ENCODE peak calls at places on chromosomes 12 and 14, in four cellular contexts. V is endothelial cell, Y is HCT116, M is fibroblast of the aortic adventitia. C is an unnamed sample.

GRCh38 chr12:121102307-121102706 is 30.4 kb upstream of the P2RX7 start:
- DNase-seq in V (no peak), Y (no peak), M (no peak), C (no peak)

GRCh38 chr12:65533177-65533883 is 254.8 kb downstream of the MSRB3 start:
- DNase-seq in V (no peak), Y (peak), M (peak), C (no peak)

GRCh38 chr12:127241056-127241830 is 1025.7 kb upstream of the TMEM132C start:
- DNase-seq in V (no peak), Y (no peak), M (peak), C (no peak)

GRCh38 chr12:47361389-47362031 is 281.8 kb upstream of the AMIGO2 start:
- DNase-seq in V (peak), Y (no peak), M (no peak), C (no peak)

GRCh38 chr14:70257526-70257925 is 68.8 kb upstream of the SLC8A3 start:
- DNase-seq in V (peak), Y (peak), M (no peak), C (no peak)

GRCh38 chr12:50763637-50764115 is at the start of gene ATF1:
- DNase-seq in V (peak), Y (peak), M (peak), C (peak)

GRCh38 chr12:30909088-30909688 is 17.4 kb upstream of the TSPAN11 start:
- DNase-seq in V (no peak), Y (no peak), M (peak), C (no peak)

GRCh38 chr12:101785671-101786070 is 45.1 kb downstream of the GNPTAB start:
- DNase-seq in V (no peak), Y (no peak), M (peak), C (no peak)

DNA sequence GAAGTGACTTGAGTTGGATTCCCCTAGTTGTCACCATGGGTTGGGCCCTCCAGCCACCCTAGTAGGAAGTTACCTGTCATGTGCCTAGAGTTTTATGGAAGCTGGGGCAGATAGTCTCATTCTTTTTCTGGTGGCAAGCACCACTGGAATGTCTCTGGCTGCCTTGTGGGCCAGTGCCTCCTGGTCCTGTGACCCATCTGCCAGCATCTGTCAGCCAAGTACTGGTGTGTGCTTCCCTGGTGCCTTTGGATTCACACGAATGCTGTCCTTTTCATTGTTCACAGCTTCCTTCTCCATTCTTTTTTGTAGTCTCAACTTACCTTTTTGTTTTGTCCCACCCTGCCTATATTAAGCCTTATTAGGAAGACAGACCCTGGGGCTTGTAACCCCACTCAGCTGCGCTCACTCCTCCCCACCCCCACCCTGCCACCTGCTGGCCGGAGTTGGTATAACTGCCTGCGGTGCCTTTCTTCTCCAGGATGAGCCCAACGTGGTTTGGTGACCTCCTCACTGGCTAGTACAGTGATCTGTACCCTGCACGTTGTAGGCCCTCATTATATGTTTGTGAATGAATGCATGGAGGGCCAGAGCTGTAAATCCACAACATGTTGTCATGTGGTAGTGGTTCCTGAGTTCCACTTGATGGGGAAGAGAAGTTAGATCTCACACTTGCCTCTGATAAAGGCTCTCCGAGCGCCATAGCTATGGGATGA is 125.7 kb downstream of the TSPAN9 start:
- DNase-seq in V (peak), Y (no peak), M (peak), C (no peak)
- TF ChIP-seq CTCF in V (peak), Y (peak), M (peak), C (peak)

GRCh38 chr14:98791661-98792060 is 480.3 kb downstream of the BCL11B start:
- DNase-seq in V (no peak), Y (no peak), M (no peak), C (no peak)

GRCh38 chr14:98792171-98792570 is 479.8 kb downstream of the BCL11B start:
- DNase-seq in V (no peak), Y (no peak), M (no peak), C (no peak)

GRCh38 chr14:98782062-98782461 is 489.9 kb downstream of the BCL11B start:
- DNase-seq in V (no peak), Y (no peak), M (no peak), C (no peak)

GRCh38 chr14:98785578-98785977 is 486.4 kb downstream of the BCL11B start:
- DNase-seq in V (no peak), Y (no peak), M (no peak), C (no peak)

DNA sequence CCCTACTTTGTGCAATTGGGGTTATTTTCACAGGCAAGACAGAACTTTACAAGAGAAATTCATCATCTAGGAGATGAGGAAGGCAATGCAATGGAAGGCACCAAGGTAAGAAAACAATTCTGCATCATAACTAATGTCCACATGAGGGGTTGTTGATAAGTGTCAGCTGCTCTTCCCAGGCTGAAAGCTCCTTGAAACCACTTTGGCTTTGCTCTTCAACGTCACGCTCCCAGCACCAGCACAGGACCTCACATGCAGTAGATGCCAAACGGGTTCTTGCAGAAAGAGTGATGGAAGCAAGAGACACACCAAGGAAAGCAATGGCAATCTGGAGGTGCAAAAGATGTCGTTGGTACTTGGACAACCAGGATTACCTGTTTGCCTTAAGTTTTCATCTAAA is 485.5 kb downstream of the BCL11B start:
- DNase-seq in V (no peak), Y (no peak), M (no peak), C (no peak)
- TF ChIP-seq CTCF in V (no peak), Y (no peak), M (no peak), C (no peak)

GRCh38 chr12:1591029-1591428 is 3.4 kb downstream of the FBXL14 start:
- DNase-seq in V (no peak), Y (no peak), M (no peak), C (no peak)
- TF ChIP-seq CTCF in V (no peak), Y (no peak), M (peak), C (no peak)

GRCh38 chr14:72070458-72070857 is 138.2 kb downstream of the RGS6 start:
- DNase-seq in V (no peak), Y (no peak), M (no peak), C (no peak)

GRCh38 chr14:72081139-72081538 is 148.9 kb downstream of the RGS6 start:
- DNase-seq in V (no peak), Y (no peak), M (no peak), C (no peak)

GRCh38 chr14:72075649-72076334 is 143.6 kb downstream of the RGS6 start:
- DNase-seq in V (no peak), Y (no peak), M (no peak), C (no peak)
- TF ChIP-seq CTCF in V (no peak), Y (no peak), M (no peak), C (no peak)

C was measured in CD14-positive monocyte.